ENCODE peak calls at places on chromosomes 6 and 20, in eight cellular contexts. N is SK-MEL-5; O is H54; H is stimulated activated CD4-positive, alpha-beta T cell treated with anti-CD3 and anti-CD28 coated beads, Interleukin-12 subunit alpha, Interleukin-12 subunit beta, amount 100 ng/mL, for 48 hours; F is omental fat pad; Z is GM12864; C is T-helper 2 cell; G is hepatic stellate cell. X is an unnamed sample.

GRCh38 chr20:17657079-17657825 is 24.8 kb downstream of the RRBP1 start:
- DNase-seq in N (no peak), O (no peak), H (no peak), F (no peak), Z (no peak), C (no peak), G (no peak), X (no peak)

GRCh38 chr6:68774843-68775242 is 139.8 kb downstream of the ADGRB3 start:
- DNase-seq in N (no peak), O (no peak), H (no peak), F (no peak), Z (no peak), C (no peak), G (no peak), X (no peak)

GRCh38 chr6:33587529-33588215 is 7.6 kb upstream of the BAK1 start:
- DNase-seq in N (no peak), O (no peak), H (no peak), F (no peak), Z (no peak), C (no peak), G (no peak), X (no peak)

GRCh38 chr6:158058156-158058723 is 76.6 kb downstream of the SYNJ2 start:
- DNase-seq in N (no peak), O (no peak), H (no peak), F (no peak), Z (no peak), C (no peak), G (no peak), X (peak; percentile 31)

GRCh38 chr6:30942338-30943060 is 1.7 kb downstream of the MUCL3 start:
- DNase-seq in N (peak; percentile 91), O (peak; percentile 87), H (no peak), F (peak; percentile 35), Z (no peak), C (no peak), G (peak; percentile 94), X (peak; percentile 12)

GRCh38 chr6:158257425-158257759 is 54.9 kb upstream of the TULP4 start:
- DNase-seq in N (no peak), O (no peak), H (no peak), F (no peak), Z (no peak), C (no peak), G (no peak), X (no peak)

GRCh38 chr6:159762681-159763293 is 942 bp downstream of the ACAT2 start:
- DNase-seq in N (no peak), O (no peak), H (no peak), F (no peak), Z (peak; percentile 13), C (peak; percentile 11), G (no peak), X (peak; percentile 53)

GRCh38 chr6:41625442-41625841 is 12.8 kb upstream of the MDFI start:
- DNase-seq in N (no peak), O (no peak), H (no peak), F (no peak), Z (no peak), C (no peak), G (no peak), X (no peak)

GRCh38 chr6:80488190-80488589 is 381.7 kb downstream of the BCKDHB start:
- DNase-seq in N (peak; percentile 18), O (no peak), H (no peak), F (no peak), Z (no peak), C (no peak), G (no peak), X (no peak)

GRCh38 chr6:137370871-137371633 is 123.1 kb downstream of the OLIG3 start:
- DNase-seq in N (peak; percentile 58), O (no peak), H (no peak), F (no peak), Z (peak; percentile 40), C (no peak), G (no peak), X (no peak)

GRCh38 chr6:136076496-136076895 is 173.6 kb downstream of the MTFR2 start:
- DNase-seq in N (no peak), O (no peak), H (no peak), F (no peak), Z (no peak), C (no peak), G (no peak), X (no peak)

X was measured in HL-60.